ENCODE peak calls at places on chromosomes 1 and 21, in seven cellular contexts. One of them, this sample, is unnamed.

GRCh38 chr21:45979141-45979631 is 2.4 kb upstream of the COL6A1 start:
- DNase-seq in brain microvascular endothelial cell: no peak
- DNase-seq in activated effector memory CD4-positive, alpha-beta T cell treated with Interleukin-2 at 50 U/mL for 16 hours: no peak
- DNase-seq in nephron progenitor cell: peak
- DNase-seq in Right ventricle myocardium superior: peak
- DNase-seq in Daoy: peak
- DNase-seq in stimulated activated CD8-positive, alpha-beta memory T cell treated with anti-CD3 and anti-CD28 coated beads, Interleukin-7, amount 100 ng/mL, for 1 hour: no peak
- DNase-seq in this sample: peak

GRCh38 chr1:9050803-9051202 is 18.6 kb downstream of the SLC2A5 start:
- DNase-seq in brain microvascular endothelial cell: no peak
- DNase-seq in activated effector memory CD4-positive, alpha-beta T cell treated with Interleukin-2 at 50 U/mL for 16 hours: no peak
- DNase-seq in nephron progenitor cell: no peak
- DNase-seq in Right ventricle myocardium superior: no peak
- DNase-seq in Daoy: no peak
- DNase-seq in stimulated activated CD8-positive, alpha-beta memory T cell treated with anti-CD3 and anti-CD28 coated beads, Interleukin-7, amount 100 ng/mL, for 1 hour: no peak
- DNase-seq in this sample: no peak

GRCh38 chr1:3663999-3664699 is 11.8 kb downstream of the TP73 start:
- DNase-seq in brain microvascular endothelial cell: no peak
- DNase-seq in activated effector memory CD4-positive, alpha-beta T cell treated with Interleukin-2 at 50 U/mL for 16 hours: no peak
- DNase-seq in nephron progenitor cell: no peak
- DNase-seq in Right ventricle myocardium superior: peak
- DNase-seq in Daoy: no peak
- DNase-seq in stimulated activated CD8-positive, alpha-beta memory T cell treated with anti-CD3 and anti-CD28 coated beads, Interleukin-7, amount 100 ng/mL, for 1 hour: no peak
- DNase-seq in this sample: no peak

GRCh38 chr21:36423772-36424433 is 38.7 kb downstream of the CHAF1B start:
- DNase-seq in brain microvascular endothelial cell: no peak
- DNase-seq in activated effector memory CD4-positive, alpha-beta T cell treated with Interleukin-2 at 50 U/mL for 16 hours: no peak
- DNase-seq in nephron progenitor cell: no peak
- DNase-seq in Right ventricle myocardium superior: no peak
- DNase-seq in Daoy: no peak
- DNase-seq in stimulated activated CD8-positive, alpha-beta memory T cell treated with anti-CD3 and anti-CD28 coated beads, Interleukin-7, amount 100 ng/mL, for 1 hour: no peak
- DNase-seq in this sample: no peak

GRCh38 chr1:152533327-152533938 is 19.2 kb downstream of the CRCT1 start:
- DNase-seq in brain microvascular endothelial cell: no peak
- DNase-seq in activated effector memory CD4-positive, alpha-beta T cell treated with Interleukin-2 at 50 U/mL for 16 hours: no peak
- DNase-seq in nephron progenitor cell: no peak
- DNase-seq in Right ventricle myocardium superior: no peak
- DNase-seq in Daoy: peak
- DNase-seq in stimulated activated CD8-positive, alpha-beta memory T cell treated with anti-CD3 and anti-CD28 coated beads, Interleukin-7, amount 100 ng/mL, for 1 hour: no peak
- DNase-seq in this sample: no peak

GRCh38 chr1:30807318-30808066 is 49.9 kb upstream of the LAPTM5 start:
- DNase-seq in brain microvascular endothelial cell: no peak
- DNase-seq in activated effector memory CD4-positive, alpha-beta T cell treated with Interleukin-2 at 50 U/mL for 16 hours: no peak
- DNase-seq in nephron progenitor cell: no peak
- DNase-seq in Right ventricle myocardium superior: peak
- DNase-seq in Daoy: peak
- DNase-seq in stimulated activated CD8-positive, alpha-beta memory T cell treated with anti-CD3 and anti-CD28 coated beads, Interleukin-7, amount 100 ng/mL, for 1 hour: no peak
- DNase-seq in this sample: no peak

GRCh38 chr1:112905420-112906154 is 50.4 kb downstream of the SLC16A1 start:
- DNase-seq in brain microvascular endothelial cell: no peak
- DNase-seq in activated effector memory CD4-positive, alpha-beta T cell treated with Interleukin-2 at 50 U/mL for 16 hours: no peak
- DNase-seq in nephron progenitor cell: no peak
- DNase-seq in Right ventricle myocardium superior: no peak
- DNase-seq in Daoy: peak
- DNase-seq in stimulated activated CD8-positive, alpha-beta memory T cell treated with anti-CD3 and anti-CD28 coated beads, Interleukin-7, amount 100 ng/mL, for 1 hour: no peak
- DNase-seq in this sample: no peak

GRCh38 chr1:220272841-220273090 is 513 bp upstream of the RAB3GAP2 start:
- DNase-seq in brain microvascular endothelial cell: no peak
- DNase-seq in activated effector memory CD4-positive, alpha-beta T cell treated with Interleukin-2 at 50 U/mL for 16 hours: no peak
- DNase-seq in nephron progenitor cell: no peak
- DNase-seq in Right ventricle myocardium superior: no peak
- DNase-seq in Daoy: no peak
- DNase-seq in stimulated activated CD8-positive, alpha-beta memory T cell treated with anti-CD3 and anti-CD28 coated beads, Interleukin-7, amount 100 ng/mL, for 1 hour: no peak
- DNase-seq in this sample: no peak

GRCh38 chr1:22045604-22046228 is 6.8 kb upstream of the CDC42 start:
- DNase-seq in brain microvascular endothelial cell: peak
- DNase-seq in activated effector memory CD4-positive, alpha-beta T cell treated with Interleukin-2 at 50 U/mL for 16 hours: no peak
- DNase-seq in nephron progenitor cell: no peak
- DNase-seq in Right ventricle myocardium superior: no peak
- DNase-seq in Daoy: peak
- DNase-seq in stimulated activated CD8-positive, alpha-beta memory T cell treated with anti-CD3 and anti-CD28 coated beads, Interleukin-7, amount 100 ng/mL, for 1 hour: no peak
- DNase-seq in this sample: no peak

GRCh38 chr1:67338642-67339041 is 31.0 kb downstream of the IL12RB2 start:
- DNase-seq in brain microvascular endothelial cell: no peak
- DNase-seq in activated effector memory CD4-positive, alpha-beta T cell treated with Interleukin-2 at 50 U/mL for 16 hours: no peak
- DNase-seq in nephron progenitor cell: no peak
- DNase-seq in Right ventricle myocardium superior: no peak
- DNase-seq in Daoy: peak
- DNase-seq in stimulated activated CD8-positive, alpha-beta memory T cell treated with anti-CD3 and anti-CD28 coated beads, Interleukin-7, amount 100 ng/mL, for 1 hour: no peak
- DNase-seq in this sample: no peak

GRCh38 chr1:34851431-34852105 is 8.0 kb downstream of the SMIM12 start:
- DNase-seq in brain microvascular endothelial cell: peak
- DNase-seq in activated effector memory CD4-positive, alpha-beta T cell treated with Interleukin-2 at 50 U/mL for 16 hours: no peak
- DNase-seq in nephron progenitor cell: no peak
- DNase-seq in Right ventricle myocardium superior: peak
- DNase-seq in Daoy: no peak
- DNase-seq in stimulated activated CD8-positive, alpha-beta memory T cell treated with anti-CD3 and anti-CD28 coated beads, Interleukin-7, amount 100 ng/mL, for 1 hour: no peak
- DNase-seq in this sample: no peak

GRCh38 chr21:18801468-18801867 is 397.9 kb upstream of the TMPRSS15 start:
- DNase-seq in brain microvascular endothelial cell: peak
- DNase-seq in activated effector memory CD4-positive, alpha-beta T cell treated with Interleukin-2 at 50 U/mL for 16 hours: no peak
- DNase-seq in nephron progenitor cell: no peak
- DNase-seq in Right ventricle myocardium superior: no peak
- DNase-seq in Daoy: no peak
- DNase-seq in stimulated activated CD8-positive, alpha-beta memory T cell treated with anti-CD3 and anti-CD28 coated beads, Interleukin-7, amount 100 ng/mL, for 1 hour: no peak
- DNase-seq in this sample: no peak